ENCODE peak calls at places on chromosomes 5 and 9, in six cellular contexts. One of them, this sample, is unnamed.

GRCh38 chr9:134537891-134538520 is 103.6 kb upstream of the COL5A1 start:
- DNase-seq in NCI-H1092 treated with DMSO at 0.1 percent for 48 hours: no peak
- DNase-seq in right atrium auricular region: no peak
- DNase-seq in A172: no peak
- DNase-seq in CMK: no peak
- DNase-seq in AG08395: peak; percentile 61
- DNase-seq in this sample: no peak

GRCh38 chr5:140265845-140266244 is 37.1 kb downstream of the PFDN1 start:
- DNase-seq in NCI-H1092 treated with DMSO at 0.1 percent for 48 hours: no peak
- DNase-seq in right atrium auricular region: no peak
- DNase-seq in A172: no peak
- DNase-seq in CMK: no peak
- DNase-seq in AG08395: no peak
- DNase-seq in this sample: no peak

GRCh38 chr5:68306361-68307014 is 90.9 kb downstream of the PIK3R1 start:
- DNase-seq in NCI-H1092 treated with DMSO at 0.1 percent for 48 hours: no peak
- DNase-seq in right atrium auricular region: no peak
- DNase-seq in A172: no peak
- DNase-seq in CMK: no peak
- DNase-seq in AG08395: no peak
- DNase-seq in this sample: no peak

GRCh38 chr5:542693-543311 is 18.6 kb upstream of the SLC9A3 start:
- DNase-seq in NCI-H1092 treated with DMSO at 0.1 percent for 48 hours: no peak
- DNase-seq in right atrium auricular region: no peak
- DNase-seq in A172: no peak
- DNase-seq in CMK: no peak
- DNase-seq in AG08395: no peak
- DNase-seq in this sample: no peak

GRCh38 chr5:127757576-127757975 is 54.4 kb downstream of the CCDC192 start:
- DNase-seq in NCI-H1092 treated with DMSO at 0.1 percent for 48 hours: peak; percentile 1
- DNase-seq in right atrium auricular region: no peak
- DNase-seq in A172: peak; percentile 36
- DNase-seq in CMK: no peak
- DNase-seq in AG08395: peak; percentile 57
- DNase-seq in this sample: no peak

GRCh38 chr5:179121667-179122111 is 61.5 kb downstream of the ZNF354C start:
- DNase-seq in NCI-H1092 treated with DMSO at 0.1 percent for 48 hours: no peak
- DNase-seq in right atrium auricular region: peak; percentile 43
- DNase-seq in A172: no peak
- DNase-seq in CMK: no peak
- DNase-seq in AG08395: no peak
- DNase-seq in this sample: no peak

GRCh38 chr9:1100192-1100591 is 50.0 kb downstream of the DMRT2 start:
- DNase-seq in NCI-H1092 treated with DMSO at 0.1 percent for 48 hours: no peak
- DNase-seq in right atrium auricular region: no peak
- DNase-seq in A172: no peak
- DNase-seq in CMK: no peak
- DNase-seq in AG08395: no peak
- DNase-seq in this sample: no peak

GRCh38 chr5:174527936-174528557 is 196.3 kb upstream of the MSX2 start:
- DNase-seq in NCI-H1092 treated with DMSO at 0.1 percent for 48 hours: no peak
- DNase-seq in right atrium auricular region: no peak
- DNase-seq in A172: no peak
- DNase-seq in CMK: no peak
- DNase-seq in AG08395: no peak
- DNase-seq in this sample: no peak

GRCh38 chr9:95365766-95366165 is 48.3 kb upstream of the FANCC start:
- DNase-seq in NCI-H1092 treated with DMSO at 0.1 percent for 48 hours: no peak
- DNase-seq in right atrium auricular region: no peak
- DNase-seq in A172: no peak
- DNase-seq in CMK: no peak
- DNase-seq in AG08395: no peak
- DNase-seq in this sample: no peak

GRCh38 chr5:91128604-91129003 is 254.5 kb downstream of the ARRDC3 start:
- DNase-seq in NCI-H1092 treated with DMSO at 0.1 percent for 48 hours: no peak
- DNase-seq in right atrium auricular region: no peak
- DNase-seq in A172: no peak
- DNase-seq in CMK: no peak
- DNase-seq in AG08395: no peak
- DNase-seq in this sample: no peak

GRCh38 chr5:14322437-14323187 is 179.5 kb downstream of the TRIO start:
- DNase-seq in NCI-H1092 treated with DMSO at 0.1 percent for 48 hours: peak; percentile 74
- DNase-seq in right atrium auricular region: no peak
- DNase-seq in A172: no peak
- DNase-seq in CMK: no peak
- DNase-seq in AG08395: no peak
- DNase-seq in this sample: no peak

GRCh38 chr5:135966165-135966564 is 11.4 kb upstream of the LECT2 start:
- DNase-seq in NCI-H1092 treated with DMSO at 0.1 percent for 48 hours: no peak
- DNase-seq in right atrium auricular region: no peak
- DNase-seq in A172: no peak
- DNase-seq in CMK: no peak
- DNase-seq in AG08395: no peak
- DNase-seq in this sample: no peak

GRCh38 chr5:159061186-159061796 is 38.4 kb downstream of the EBF1 start:
- DNase-seq in NCI-H1092 treated with DMSO at 0.1 percent for 48 hours: peak; percentile 31
- DNase-seq in right atrium auricular region: peak; percentile 88
- DNase-seq in A172: peak; percentile 68
- DNase-seq in CMK: no peak
- DNase-seq in AG08395: peak; percentile 76
- DNase-seq in this sample: no peak

GRCh38 chr5:69271376-69271775 is 36.7 kb downstream of the CDK7 start:
- DNase-seq in NCI-H1092 treated with DMSO at 0.1 percent for 48 hours: no peak
- DNase-seq in right atrium auricular region: no peak
- DNase-seq in A172: peak; percentile 50
- DNase-seq in CMK: no peak
- DNase-seq in AG08395: no peak
- DNase-seq in this sample: no peak

GRCh38 chr5:14374100-14374499 is 207.5 kb upstream of the OTULINL start:
- DNase-seq in NCI-H1092 treated with DMSO at 0.1 percent for 48 hours: no peak
- DNase-seq in right atrium auricular region: no peak
- DNase-seq in A172: no peak
- DNase-seq in CMK: no peak
- DNase-seq in AG08395: no peak
- DNase-seq in this sample: no peak

GRCh38 chr9:110969971-110970381 is 68.3 kb downstream of the LPAR1 start:
- DNase-seq in NCI-H1092 treated with DMSO at 0.1 percent for 48 hours: no peak
- DNase-seq in right atrium auricular region: no peak
- DNase-seq in A172: peak; percentile 98
- DNase-seq in CMK: no peak
- DNase-seq in AG08395: peak; percentile 58
- DNase-seq in this sample: no peak

GRCh38 chr9:131707677-131708612 is 31.9 kb downstream of the RAPGEF1 start:
- DNase-seq in NCI-H1092 treated with DMSO at 0.1 percent for 48 hours: no peak
- DNase-seq in right atrium auricular region: peak; percentile 91
- DNase-seq in A172: peak; percentile 52
- DNase-seq in CMK: no peak
- DNase-seq in AG08395: peak; percentile 73
- DNase-seq in this sample: no peak

GRCh38 chr5:153592081-153592480 is 101.6 kb downstream of the GRIA1 start:
- DNase-seq in NCI-H1092 treated with DMSO at 0.1 percent for 48 hours: no peak
- DNase-seq in right atrium auricular region: no peak
- DNase-seq in A172: no peak
- DNase-seq in CMK: no peak
- DNase-seq in AG08395: no peak
- DNase-seq in this sample: no peak

GRCh38 chr5:60463179-60463868 is 236.6 kb downstream of the DEPDC1B start:
- DNase-seq in NCI-H1092 treated with DMSO at 0.1 percent for 48 hours: no peak
- DNase-seq in right atrium auricular region: no peak
- DNase-seq in A172: no peak
- DNase-seq in CMK: no peak
- DNase-seq in AG08395: no peak
- DNase-seq in this sample: no peak

GRCh38 chr5:142446131-142446959 is 121.5 kb upstream of the SPRY4 start:
- DNase-seq in NCI-H1092 treated with DMSO at 0.1 percent for 48 hours: no peak
- DNase-seq in right atrium auricular region: peak; percentile 63
- DNase-seq in A172: peak; percentile 93
- DNase-seq in CMK: no peak
- DNase-seq in AG08395: peak; percentile 49
- DNase-seq in this sample: no peak

GRCh38 chr5:173383711-173384110 is 55.5 kb upstream of the STC2 start:
- DNase-seq in NCI-H1092 treated with DMSO at 0.1 percent for 48 hours: no peak
- DNase-seq in right atrium auricular region: no peak
- DNase-seq in A172: no peak
- DNase-seq in CMK: no peak
- DNase-seq in AG08395: peak; percentile 8
- DNase-seq in this sample: no peak

GRCh38 chr9:108184941-108185340 is 670.8 kb downstream of the ACTL7B start:
- DNase-seq in NCI-H1092 treated with DMSO at 0.1 percent for 48 hours: no peak
- DNase-seq in right atrium auricular region: no peak
- DNase-seq in A172: peak; percentile 80
- DNase-seq in CMK: no peak
- DNase-seq in AG08395: peak; percentile 61
- DNase-seq in this sample: no peak

This sample was measured in activated CD4-positive, alpha-beta T cell treated with anti-CD3 and anti-CD28 coated beads for 24 hours.